ENCODE peak calls at places on chromosomes 2 and 18, in ten cellular contexts. I is stimulated activated CD8-positive, alpha-beta memory T cell treated with anti-CD3 and anti-CD28 coated beads, Interleukin-4, amount 100 ng/mL, for 4 hours; R is neuronal stem cell; Z is NCI-H1105; Y is ACHN; T is skeletal muscle cell; G is CD8-positive, alpha-beta T cell; L is nephron progenitor cell; S is T follicular helper cell; B is H4. X is an unnamed sample.

GRCh38 chr2:10135296-10136089 is 13.0 kb downstream of the RRM2 start:
- DNase-seq in S (no peak), R (no peak), L (no peak), B (peak), Z (no peak), T (peak), Y (no peak), G (no peak), I (no peak), X (no peak)

GRCh38 chr2:57207191-57207590 is 839.4 kb upstream of the VRK2 start:
- DNase-seq in L (no peak), G (no peak), Y (no peak), R (no peak), B (no peak), S (no peak), Z (no peak), T (peak), I (no peak), X (no peak)

GRCh38 chr2:101699939-101700442 is 2.5 kb downstream of the MAP4K4 start:
- DNase-seq in Z (no peak), Y (no peak), G (no peak), L (no peak), T (no peak), I (no peak), S (no peak), R (no peak), B (no peak), X (no peak)

GRCh38 chr2:239950144-239950920 is 74.8 kb downstream of the NDUFA10 start:
- DNase-seq in R (no peak), I (no peak), Y (no peak), S (no peak), L (no peak), B (no peak), Z (no peak), T (no peak), G (no peak), X (no peak)

GRCh38 chr2:181268174-181268867 is 188.9 kb upstream of the ITGA4 start:
- DNase-seq in Z (no peak), R (no peak), L (no peak), S (no peak), B (no peak), Y (no peak), T (peak), I (no peak), G (no peak), X (no peak)

GRCh38 chr2:84902526-84902925 is 2.9 kb upstream of the TMSB10 start:
- DNase-seq in L (no peak), Z (no peak), B (no peak), T (no peak), Y (no peak), S (no peak), R (no peak), I (no peak), G (no peak), X (no peak)

GRCh38 chr2:177998006-177998405 is 74.6 kb downstream of the PDE11A start:
- DNase-seq in Z (no peak), G (no peak), L (no peak), T (peak), I (no peak), Y (peak), R (no peak), B (no peak), S (no peak), X (no peak)

GRCh38 chr2:174195253-174195652 is 53.1 kb downstream of the OLA1 start:
- DNase-seq in L (no peak), B (no peak), Y (peak), I (no peak), R (no peak), S (no peak), G (no peak), Z (no peak), T (no peak), X (no peak)

GRCh38 chr18:69628774-69629359 is 228.2 kb downstream of the DOK6 start:
- DNase-seq in Z (peak), B (no peak), T (no peak), L (no peak), R (no peak), I (no peak), S (no peak), G (no peak), Y (no peak), X (no peak)

GRCh38 chr2:86417961-86418360 is 23.2 kb upstream of the KDM3A start:
- DNase-seq in R (no peak), S (no peak), G (no peak), Y (peak), T (peak), I (no peak), L (no peak), Z (no peak), B (peak), X (no peak)

GRCh38 chr2:191977754-191978153 is 130.9 kb upstream of the CAVIN2 start:
- DNase-seq in I (no peak), L (no peak), B (no peak), T (no peak), R (no peak), S (no peak), G (no peak), Y (no peak), Z (no peak), X (no peak)

GRCh38 chr2:230925443-230925878 is 419 bp upstream of the GPR55 start:
- DNase-seq in I (no peak), G (no peak), S (no peak), B (no peak), R (no peak), T (no peak), L (no peak), Y (no peak), Z (no peak), X (no peak)